ENCODE peak calls at places on chromosomes 4 and X, in five cellular contexts. One of them, this sample, is unnamed.

GRCh38 chr4:123444298-123444731 is 47.7 kb downstream of the SPRY1 start:
- DNase-seq in HS-5: no peak
- DNase-seq in dermis blood vessel endothelial cell: peak
- DNase-seq in stimulated activated CD4-positive, alpha-beta T cell treated with anti-CD3 and anti-CD28 coated beads, Interleukin-15, amount 100 ng/mL, for 24 hours: peak
- DNase-seq in AML-193: peak
- DNase-seq in this sample: peak

GRCh38 chrX:53116101-53116500 is 22.2 kb downstream of the KANTR start:
- DNase-seq in HS-5: no peak
- DNase-seq in dermis blood vessel endothelial cell: peak
- DNase-seq in stimulated activated CD4-positive, alpha-beta T cell treated with anti-CD3 and anti-CD28 coated beads, Interleukin-15, amount 100 ng/mL, for 24 hours: no peak
- DNase-seq in AML-193: no peak
- DNase-seq in this sample: peak

GRCh38 chr4:40446785-40447184 is 111.7 kb downstream of the CHRNA9 start:
- DNase-seq in HS-5: no peak
- DNase-seq in dermis blood vessel endothelial cell: no peak
- DNase-seq in stimulated activated CD4-positive, alpha-beta T cell treated with anti-CD3 and anti-CD28 coated beads, Interleukin-15, amount 100 ng/mL, for 24 hours: no peak
- DNase-seq in AML-193: no peak
- DNase-seq in this sample: no peak

GRCh38 chrX:45771560-45772340 is 571.1 kb upstream of the DIPK2B start:
- DNase-seq in HS-5: no peak
- DNase-seq in dermis blood vessel endothelial cell: peak
- DNase-seq in stimulated activated CD4-positive, alpha-beta T cell treated with anti-CD3 and anti-CD28 coated beads, Interleukin-15, amount 100 ng/mL, for 24 hours: peak
- DNase-seq in AML-193: no peak
- DNase-seq in this sample: no peak

GRCh38 chrX:109089359-109089758 is 353.0 kb upstream of the IRS4 start:
- DNase-seq in HS-5: no peak
- DNase-seq in dermis blood vessel endothelial cell: no peak
- DNase-seq in stimulated activated CD4-positive, alpha-beta T cell treated with anti-CD3 and anti-CD28 coated beads, Interleukin-15, amount 100 ng/mL, for 24 hours: no peak
- DNase-seq in AML-193: no peak
- DNase-seq in this sample: no peak

GRCh38 chrX:112147206-112147605 is 64.6 kb upstream of the TRPC5 start:
- DNase-seq in HS-5: no peak
- DNase-seq in dermis blood vessel endothelial cell: no peak
- DNase-seq in stimulated activated CD4-positive, alpha-beta T cell treated with anti-CD3 and anti-CD28 coated beads, Interleukin-15, amount 100 ng/mL, for 24 hours: no peak
- DNase-seq in AML-193: no peak
- DNase-seq in this sample: peak

GRCh38 chr4:11625206-11625605 is 196.5 kb upstream of the HS3ST1 start:
- DNase-seq in HS-5: no peak
- DNase-seq in dermis blood vessel endothelial cell: peak
- DNase-seq in stimulated activated CD4-positive, alpha-beta T cell treated with anti-CD3 and anti-CD28 coated beads, Interleukin-15, amount 100 ng/mL, for 24 hours: no peak
- DNase-seq in AML-193: no peak
- DNase-seq in this sample: no peak

GRCh38 chr4:162015090-162015489 is 148.7 kb downstream of the FSTL5 start:
- DNase-seq in HS-5: no peak
- DNase-seq in dermis blood vessel endothelial cell: peak
- DNase-seq in stimulated activated CD4-positive, alpha-beta T cell treated with anti-CD3 and anti-CD28 coated beads, Interleukin-15, amount 100 ng/mL, for 24 hours: no peak
- DNase-seq in AML-193: peak
- DNase-seq in this sample: no peak

GRCh38 chr4:73281982-73282381 is 23.4 kb upstream of the ANKRD17 start:
- DNase-seq in HS-5: no peak
- DNase-seq in dermis blood vessel endothelial cell: no peak
- DNase-seq in stimulated activated CD4-positive, alpha-beta T cell treated with anti-CD3 and anti-CD28 coated beads, Interleukin-15, amount 100 ng/mL, for 24 hours: no peak
- DNase-seq in AML-193: no peak
- DNase-seq in this sample: no peak

GRCh38 chr4:102537280-102537679 is 36.1 kb downstream of the NFKB1 start:
- DNase-seq in HS-5: no peak
- DNase-seq in dermis blood vessel endothelial cell: no peak
- DNase-seq in stimulated activated CD4-positive, alpha-beta T cell treated with anti-CD3 and anti-CD28 coated beads, Interleukin-15, amount 100 ng/mL, for 24 hours: no peak
- DNase-seq in AML-193: no peak
- DNase-seq in this sample: no peak

GRCh38 chr4:185283723-185284122 is 74.3 kb downstream of the SNX25 start:
- DNase-seq in HS-5: no peak
- DNase-seq in dermis blood vessel endothelial cell: peak
- DNase-seq in stimulated activated CD4-positive, alpha-beta T cell treated with anti-CD3 and anti-CD28 coated beads, Interleukin-15, amount 100 ng/mL, for 24 hours: no peak
- DNase-seq in AML-193: no peak
- DNase-seq in this sample: no peak

GRCh38 chrX:8194216-8194615 is 23.1 kb upstream of the VCX2 start:
- DNase-seq in HS-5: no peak
- DNase-seq in dermis blood vessel endothelial cell: no peak
- DNase-seq in stimulated activated CD4-positive, alpha-beta T cell treated with anti-CD3 and anti-CD28 coated beads, Interleukin-15, amount 100 ng/mL, for 24 hours: no peak
- DNase-seq in AML-193: no peak
- DNase-seq in this sample: no peak

GRCh38 chrX:2410279-2411020 is 90.3 kb downstream of the DHRSX start:
- DNase-seq in HS-5: no peak
- DNase-seq in dermis blood vessel endothelial cell: peak
- DNase-seq in stimulated activated CD4-positive, alpha-beta T cell treated with anti-CD3 and anti-CD28 coated beads, Interleukin-15, amount 100 ng/mL, for 24 hours: no peak
- DNase-seq in AML-193: no peak
- DNase-seq in this sample: no peak

GRCh38 chrX:149487292-149487691 is 17.8 kb downstream of the IDS start:
- DNase-seq in HS-5: no peak
- DNase-seq in dermis blood vessel endothelial cell: no peak
- DNase-seq in stimulated activated CD4-positive, alpha-beta T cell treated with anti-CD3 and anti-CD28 coated beads, Interleukin-15, amount 100 ng/mL, for 24 hours: peak
- DNase-seq in AML-193: no peak
- DNase-seq in this sample: peak

GRCh38 chr4:104859601-104860000 is 287.1 kb upstream of the TET2 start:
- DNase-seq in HS-5: no peak
- DNase-seq in dermis blood vessel endothelial cell: no peak
- DNase-seq in stimulated activated CD4-positive, alpha-beta T cell treated with anti-CD3 and anti-CD28 coated beads, Interleukin-15, amount 100 ng/mL, for 24 hours: no peak
- DNase-seq in AML-193: no peak
- DNase-seq in this sample: no peak

GRCh38 chrX:68432648-68433047 is 647 bp downstream of the OPHN1 start:
- DNase-seq in HS-5: no peak
- DNase-seq in dermis blood vessel endothelial cell: peak
- DNase-seq in stimulated activated CD4-positive, alpha-beta T cell treated with anti-CD3 and anti-CD28 coated beads, Interleukin-15, amount 100 ng/mL, for 24 hours: no peak
- DNase-seq in AML-193: no peak
- DNase-seq in this sample: peak

GRCh38 chr4:164918956-164919355 is 42.0 kb downstream of the APELA start:
- DNase-seq in HS-5: no peak
- DNase-seq in dermis blood vessel endothelial cell: no peak
- DNase-seq in stimulated activated CD4-positive, alpha-beta T cell treated with anti-CD3 and anti-CD28 coated beads, Interleukin-15, amount 100 ng/mL, for 24 hours: no peak
- DNase-seq in AML-193: no peak
- DNase-seq in this sample: no peak

GRCh38 chrX:76987381-76987780 is 459.8 kb upstream of the FGF16 start:
- DNase-seq in HS-5: no peak
- DNase-seq in dermis blood vessel endothelial cell: no peak
- DNase-seq in stimulated activated CD4-positive, alpha-beta T cell treated with anti-CD3 and anti-CD28 coated beads, Interleukin-15, amount 100 ng/mL, for 24 hours: no peak
- DNase-seq in AML-193: no peak
- DNase-seq in this sample: no peak

GRCh38 chr4:129335263-129335662 is 239.3 kb downstream of the C4orf33 start:
- DNase-seq in HS-5: no peak
- DNase-seq in dermis blood vessel endothelial cell: no peak
- DNase-seq in stimulated activated CD4-positive, alpha-beta T cell treated with anti-CD3 and anti-CD28 coated beads, Interleukin-15, amount 100 ng/mL, for 24 hours: no peak
- DNase-seq in AML-193: no peak
- DNase-seq in this sample: no peak

GRCh38 chr4:151781026-151781425 is 20.2 kb upstream of the GATB start:
- DNase-seq in HS-5: no peak
- DNase-seq in dermis blood vessel endothelial cell: no peak
- DNase-seq in stimulated activated CD4-positive, alpha-beta T cell treated with anti-CD3 and anti-CD28 coated beads, Interleukin-15, amount 100 ng/mL, for 24 hours: no peak
- DNase-seq in AML-193: no peak
- DNase-seq in this sample: peak

This sample was measured in SK-MEL-5.